ENCODE peak calls at places on chromosomes 11 and 22, in six cellular contexts. One of them, this sample, is unnamed.

GRCh38 chr11:127275771-127276170 is 275.2 kb upstream of the KIRREL3 start:
- DNase-seq in hepatic stellate cell: no peak
- DNase-seq in iPS-NIHi11: no peak
- DNase-seq in left ventricle myocardium superior: no peak
- DNase-seq in amygdala: no peak
- DNase-seq in lower lobe of right lung: no peak
- DNase-seq in this sample: no peak

GRCh38 chr11:128021304-128022006 is 565.9 kb downstream of the ETS1 start:
- DNase-seq in hepatic stellate cell: no peak
- DNase-seq in iPS-NIHi11: peak; percentile 59
- DNase-seq in left ventricle myocardium superior: no peak
- DNase-seq in amygdala: no peak
- DNase-seq in lower lobe of right lung: no peak
- DNase-seq in this sample: peak; percentile 71

GRCh38 chr11:70111269-70112016 is 33.3 kb downstream of the ANO1 start:
- DNase-seq in hepatic stellate cell: peak; percentile 88
- DNase-seq in iPS-NIHi11: peak; percentile 46
- DNase-seq in left ventricle myocardium superior: peak; percentile 71
- DNase-seq in amygdala: no peak
- DNase-seq in lower lobe of right lung: no peak
- DNase-seq in this sample: peak; percentile 31

GRCh38 chr11:61685611-61685955 is 5.4 kb downstream of the DAGLA start:
- DNase-seq in hepatic stellate cell: no peak
- DNase-seq in iPS-NIHi11: no peak
- DNase-seq in left ventricle myocardium superior: no peak
- DNase-seq in amygdala: no peak
- DNase-seq in lower lobe of right lung: peak; percentile 63
- DNase-seq in this sample: no peak

GRCh38 chr11:788953-789940 is 643 bp downstream of the CEND1 start:
- DNase-seq in hepatic stellate cell: no peak
- DNase-seq in iPS-NIHi11: no peak
- DNase-seq in left ventricle myocardium superior: no peak
- DNase-seq in amygdala: no peak
- DNase-seq in lower lobe of right lung: no peak
- DNase-seq in this sample: no peak

GRCh38 chr11:132496341-132496740 is 1036.0 kb downstream of the OPCML start:
- DNase-seq in hepatic stellate cell: no peak
- DNase-seq in iPS-NIHi11: no peak
- DNase-seq in left ventricle myocardium superior: no peak
- DNase-seq in amygdala: no peak
- DNase-seq in lower lobe of right lung: no peak
- DNase-seq in this sample: no peak

GRCh38 chr11:118531597-118532084 is 649 bp downstream of the TMEM25 start:
- DNase-seq in hepatic stellate cell: peak; percentile 53
- DNase-seq in iPS-NIHi11: peak; percentile 69
- DNase-seq in left ventricle myocardium superior: no peak
- DNase-seq in amygdala: no peak
- DNase-seq in lower lobe of right lung: no peak
- DNase-seq in this sample: no peak

GRCh38 chr22:37406836-37407235 is 20.4 kb downstream of the ELFN2 start:
- DNase-seq in hepatic stellate cell: no peak
- DNase-seq in iPS-NIHi11: no peak
- DNase-seq in left ventricle myocardium superior: no peak
- DNase-seq in amygdala: no peak
- DNase-seq in lower lobe of right lung: no peak
- DNase-seq in this sample: no peak

GRCh38 chr11:7689239-7689638 is 15.9 kb upstream of the CYB5R2 start:
- DNase-seq in hepatic stellate cell: no peak
- DNase-seq in iPS-NIHi11: no peak
- DNase-seq in left ventricle myocardium superior: no peak
- DNase-seq in amygdala: no peak
- DNase-seq in lower lobe of right lung: no peak
- DNase-seq in this sample: no peak

GRCh38 chr22:50114221-50114981 is 24.6 kb downstream of the MOV10L1 start:
- DNase-seq in hepatic stellate cell: peak; percentile 85
- DNase-seq in iPS-NIHi11: peak; percentile 7
- DNase-seq in left ventricle myocardium superior: no peak
- DNase-seq in amygdala: no peak
- DNase-seq in lower lobe of right lung: peak; percentile 78
- DNase-seq in this sample: peak; percentile 21

GRCh38 chr22:21775061-21775460 is 39.5 kb upstream of the YPEL1 start:
- DNase-seq in hepatic stellate cell: no peak
- DNase-seq in iPS-NIHi11: no peak
- DNase-seq in left ventricle myocardium superior: no peak
- DNase-seq in amygdala: no peak
- DNase-seq in lower lobe of right lung: no peak
- DNase-seq in this sample: no peak

GRCh38 chr22:16966251-16966650 is 41.8 kb downstream of the GAB4 start:
- DNase-seq in hepatic stellate cell: no peak
- DNase-seq in iPS-NIHi11: no peak
- DNase-seq in left ventricle myocardium superior: no peak
- DNase-seq in amygdala: no peak
- DNase-seq in lower lobe of right lung: no peak
- DNase-seq in this sample: no peak

GRCh38 chr22:26660961-26661578 is 3.7 kb downstream of the MIAT start:
- DNase-seq in hepatic stellate cell: no peak
- DNase-seq in iPS-NIHi11: no peak
- DNase-seq in left ventricle myocardium superior: no peak
- DNase-seq in amygdala: no peak
- DNase-seq in lower lobe of right lung: no peak
- DNase-seq in this sample: peak; percentile 94

GRCh38 chr11:68412593-68413475 is 47.7 kb upstream of the PPP6R3 start:
- DNase-seq in hepatic stellate cell: no peak
- DNase-seq in iPS-NIHi11: no peak
- DNase-seq in left ventricle myocardium superior: peak; percentile 75
- DNase-seq in amygdala: no peak
- DNase-seq in lower lobe of right lung: peak; percentile 45
- DNase-seq in this sample: no peak

GRCh38 chr11:61893981-61894380 is 2.6 kb upstream of the FADS3 start:
- DNase-seq in hepatic stellate cell: peak; percentile 75
- DNase-seq in iPS-NIHi11: no peak
- DNase-seq in left ventricle myocardium superior: no peak
- DNase-seq in amygdala: no peak
- DNase-seq in lower lobe of right lung: no peak
- DNase-seq in this sample: no peak

GRCh38 chr11:46874586-46874985 is 28.5 kb upstream of the CKAP5 start:
- DNase-seq in hepatic stellate cell: no peak
- DNase-seq in iPS-NIHi11: no peak
- DNase-seq in left ventricle myocardium superior: no peak
- DNase-seq in amygdala: no peak
- DNase-seq in lower lobe of right lung: no peak
- DNase-seq in this sample: no peak

GRCh38 chr11:64231536-64231935 is 1.2 kb downstream of the DNAJC4 start:
- DNase-seq in hepatic stellate cell: no peak
- DNase-seq in iPS-NIHi11: no peak
- DNase-seq in left ventricle myocardium superior: no peak
- DNase-seq in amygdala: no peak
- DNase-seq in lower lobe of right lung: no peak
- DNase-seq in this sample: no peak

GRCh38 chr22:19498866-19499190 is 19.1 kb downstream of the CDC45 start:
- DNase-seq in hepatic stellate cell: no peak
- DNase-seq in iPS-NIHi11: no peak
- DNase-seq in left ventricle myocardium superior: no peak
- DNase-seq in amygdala: no peak
- DNase-seq in lower lobe of right lung: no peak
- DNase-seq in this sample: no peak

GRCh38 chr22:23743303-23743705 is 7.6 kb downstream of the ZNF70 start:
- DNase-seq in hepatic stellate cell: no peak
- DNase-seq in iPS-NIHi11: no peak
- DNase-seq in left ventricle myocardium superior: peak; percentile 71
- DNase-seq in amygdala: no peak
- DNase-seq in lower lobe of right lung: no peak
- DNase-seq in this sample: no peak

GRCh38 chr22:39518996-39519680 is 1.2 kb upstream of the ATF4 start:
- DNase-seq in hepatic stellate cell: peak; percentile 72
- DNase-seq in iPS-NIHi11: no peak
- DNase-seq in left ventricle myocardium superior: no peak
- DNase-seq in amygdala: no peak
- DNase-seq in lower lobe of right lung: peak; percentile 55
- DNase-seq in this sample: peak; percentile 60

GRCh38 chr11:48036466-48036865 is 56.1 kb downstream of the PTPRJ start:
- DNase-seq in hepatic stellate cell: no peak
- DNase-seq in iPS-NIHi11: no peak
- DNase-seq in left ventricle myocardium superior: no peak
- DNase-seq in amygdala: no peak
- DNase-seq in lower lobe of right lung: no peak
- DNase-seq in this sample: no peak

GRCh38 chr11:36249271-36249670 is 40.0 kb downstream of the COMMD9 start:
- DNase-seq in hepatic stellate cell: peak; percentile 43
- DNase-seq in iPS-NIHi11: no peak
- DNase-seq in left ventricle myocardium superior: no peak
- DNase-seq in amygdala: no peak
- DNase-seq in lower lobe of right lung: no peak
- DNase-seq in this sample: no peak

GRCh38 chr11:88414981-88415391 is 77.5 kb upstream of the CTSC start:
- DNase-seq in hepatic stellate cell: no peak
- DNase-seq in iPS-NIHi11: no peak
- DNase-seq in left ventricle myocardium superior: no peak
- DNase-seq in amygdala: no peak
- DNase-seq in lower lobe of right lung: no peak
- DNase-seq in this sample: no peak

GRCh38 chr22:48226026-48227013 is 1463.9 kb downstream of the TBC1D22A start:
- DNase-seq in hepatic stellate cell: no peak
- DNase-seq in iPS-NIHi11: no peak
- DNase-seq in left ventricle myocardium superior: no peak
- DNase-seq in amygdala: no peak
- DNase-seq in lower lobe of right lung: no peak
- DNase-seq in this sample: no peak

GRCh38 chr11:8261316-8261715 is 2.4 kb downstream of the LMO1 start:
- DNase-seq in hepatic stellate cell: no peak
- DNase-seq in iPS-NIHi11: no peak
- DNase-seq in left ventricle myocardium superior: no peak
- DNase-seq in amygdala: no peak
- DNase-seq in lower lobe of right lung: no peak
- DNase-seq in this sample: no peak

GRCh38 chr22:47465809-47466208 is 703.4 kb downstream of the TBC1D22A start:
- DNase-seq in hepatic stellate cell: no peak
- DNase-seq in iPS-NIHi11: no peak
- DNase-seq in left ventricle myocardium superior: no peak
- DNase-seq in amygdala: no peak
- DNase-seq in lower lobe of right lung: no peak
- DNase-seq in this sample: no peak

GRCh38 chr11:20154381-20154780 is 5.9 kb downstream of the DBX1 start:
- DNase-seq in hepatic stellate cell: peak; percentile 75
- DNase-seq in iPS-NIHi11: no peak
- DNase-seq in left ventricle myocardium superior: no peak
- DNase-seq in amygdala: no peak
- DNase-seq in lower lobe of right lung: no peak
- DNase-seq in this sample: no peak

This sample was measured in neural progenitor cell.